ENCODE peak calls at places on chromosomes 6 and 20, in nine cellular contexts. I is A549, H is right lobe of liver, U is breast epithelium, K is transverse colon, B is H54, E is lower leg skin, W is heart left ventricle, M is uterus. S is an unnamed sample.

GRCh38 chr20:6714202-6714800 is 53.2 kb upstream of the BMP2 start:
- DNase-seq in E (no peak), B (no peak), H (no peak), M (no peak), U (no peak), K (peak), W (no peak), I (no peak), S (no peak)

GRCh38 chr20:50801747-50802125 is 6.9 kb downstream of the BCAS4 start:
- DNase-seq in E (no peak), U (no peak), H (no peak), I (no peak), W (no peak), B (no peak), M (no peak), K (no peak), S (no peak)

GRCh38 chr6:139290787-139291294 is 957 bp downstream of the TXLNB start:
- DNase-seq in U (no peak), M (peak), W (peak), E (no peak), K (peak), H (no peak), B (peak), I (no peak), S (peak)

GRCh38 chr6:31180500-31180899 is 10.0 kb upstream of the POU5F1 start:
- DNase-seq in K (no peak), E (no peak), U (peak), H (peak), M (peak), I (no peak), W (peak), B (peak), S (no peak)

GRCh38 chr6:157873735-157874344 is 50.8 kb downstream of the SNX9 start:
- DNase-seq in U (peak), K (peak), E (peak), W (peak), M (peak), I (peak), B (peak), H (peak), S (peak)

GRCh38 chr6:79070206-79070825 is 7.7 kb downstream of the PHIP start:
- DNase-seq in E (no peak), M (no peak), H (no peak), I (no peak), U (no peak), B (no peak), W (no peak), K (no peak), S (peak)

GRCh38 chr20:46670585-46671584 is 18.4 kb downstream of the TP53RK start:
- DNase-seq in E (peak), K (no peak), W (no peak), I (no peak), U (no peak), B (no peak), M (no peak), H (peak), S (no peak)

GRCh38 chr6:161318456-161318855 is 44.6 kb upstream of the AGPAT4 start:
- DNase-seq in B (no peak), H (no peak), W (no peak), K (no peak), M (no peak), I (no peak), U (peak), E (no peak), S (no peak)

GRCh38 chr6:1346556-1347186 is 34.8 kb downstream of the FOXQ1 start:
- DNase-seq in H (no peak), I (no peak), E (no peak), U (no peak), W (no peak), B (no peak), M (no peak), K (no peak), S (no peak)

GRCh38 chr6:35507221-35507620 is 5.5 kb downstream of the TULP1 start:
- DNase-seq in U (no peak), E (no peak), M (no peak), K (no peak), H (no peak), I (no peak), W (no peak), B (no peak), S (no peak)

GRCh38 chr6:25086500-25087091 is 150.8 kb upstream of the RIPOR2 start:
- DNase-seq in E (no peak), B (no peak), K (no peak), H (no peak), W (no peak), U (no peak), M (no peak), I (no peak), S (no peak)

GRCh38 chr6:32583527-32583898 is 6.1 kb downstream of the HLA-DRB1 start:
- DNase-seq in U (no peak), B (no peak), K (no peak), I (no peak), W (no peak), E (no peak), M (no peak), H (no peak), S (no peak)
- TF ChIP-seq POLR2A in U (no peak), B (no peak), K (no peak), I (no peak), W (no peak), E (no peak), M (no peak), H (no peak), S (no peak)

GRCh38 chr6:159777240-159777904 is 12.0 kb downstream of the TCP1 start:
- DNase-seq in I (no peak), W (no peak), B (no peak), U (no peak), H (no peak), E (no peak), M (no peak), K (peak), S (no peak)

GRCh38 chr6:159778131-159778530 is 11.3 kb downstream of the TCP1 start:
- DNase-seq in E (no peak), B (no peak), U (no peak), H (no peak), M (no peak), W (no peak), I (no peak), K (no peak), S (no peak)

GRCh38 chr6:159778542-159778941 is 10.9 kb downstream of the TCP1 start:
- DNase-seq in U (no peak), M (no peak), W (no peak), I (no peak), E (no peak), H (no peak), B (no peak), K (no peak), S (no peak)
- TF ChIP-seq POLR2A in U (no peak), M (no peak), W (no peak), I (no peak), E (no peak), H (no peak), B (no peak), K (peak), S (no peak)

GRCh38 chr20:23207826-23208555 is 121.9 kb upstream of the CD93 start:
- DNase-seq in U (no peak), W (no peak), K (no peak), H (peak), E (peak), M (no peak), B (no peak), I (no peak), S (no peak)
- TF ChIP-seq POLR2A in U (no peak), W (no peak), K (no peak), H (no peak), E (no peak), M (no peak), B (no peak), I (no peak), S (no peak)

GRCh38 chr6:2958802-2959201 is 12.6 kb downstream of the SERPINB6 start:
- DNase-seq in W (no peak), B (no peak), I (no peak), U (no peak), H (peak), K (no peak), E (peak), M (no peak), S (no peak)
- TF ChIP-seq POLR2A in W (no peak), B (no peak), I (no peak), U (no peak), H (no peak), K (no peak), E (no peak), M (no peak), S (no peak)

S was measured in IMR-90.